ENCODE peak calls at places on chromosome 5, in five cellular contexts. One of them, this sample, is unnamed.
A peak's percentile ranks its signal among the peaks of the same experiment; 100 is the strongest.

GRCh38 chr5:128536229-128536860 is 1.7 kb downstream of the FBN2 start:
- DNase-seq in esophagus squamous epithelium: no peak
- DNase-seq in CD8-positive, alpha-beta T cell: no peak
- DNase-seq in heart left ventricle: no peak
- DNase-seq in adrenal gland: peak; percentile 48
- DNase-seq in this sample: no peak

GRCh38 chr5:130402906-130403305 is 498.6 kb downstream of the CHSY3 start:
- DNase-seq in esophagus squamous epithelium: no peak
- DNase-seq in heart left ventricle: no peak
- DNase-seq in adrenal gland: no peak
- DNase-seq in CD8-positive, alpha-beta T cell: no peak
- DNase-seq in this sample: no peak

GRCh38 chr5:38250752-38251448 is 7.5 kb upstream of the EGFLAM start:
- DNase-seq in esophagus squamous epithelium: no peak
- DNase-seq in adrenal gland: no peak
- DNase-seq in heart left ventricle: no peak
- DNase-seq in CD8-positive, alpha-beta T cell: no peak
- DNase-seq in this sample: no peak

GRCh38 chr5:78660401-78660800 is 11.8 kb upstream of the LHFPL2 start:
- DNase-seq in adrenal gland: no peak
- DNase-seq in CD8-positive, alpha-beta T cell: no peak
- DNase-seq in heart left ventricle: no peak
- DNase-seq in esophagus squamous epithelium: no peak
- DNase-seq in this sample: no peak

GRCh38 chr5:79200573-79201183 is 35.3 kb upstream of the JMY start:
- DNase-seq in heart left ventricle: no peak
- DNase-seq in adrenal gland: no peak
- DNase-seq in CD8-positive, alpha-beta T cell: no peak
- DNase-seq in esophagus squamous epithelium: no peak
- DNase-seq in this sample: no peak

GRCh38 chr5:31911291-31912265 is 262.5 kb downstream of the GOLPH3 start:
- DNase-seq in adrenal gland: no peak
- DNase-seq in CD8-positive, alpha-beta T cell: no peak
- DNase-seq in esophagus squamous epithelium: no peak
- DNase-seq in heart left ventricle: no peak
- DNase-seq in this sample: no peak

GRCh38 chr5:94471496-94471895 is 146.9 kb downstream of the KIAA0825 start:
- DNase-seq in adrenal gland: no peak
- DNase-seq in esophagus squamous epithelium: no peak
- DNase-seq in heart left ventricle: no peak
- DNase-seq in CD8-positive, alpha-beta T cell: no peak
- DNase-seq in this sample: no peak

GRCh38 chr5:78587081-78587774 is 61.3 kb downstream of the LHFPL2 start:
- DNase-seq in esophagus squamous epithelium: no peak
- DNase-seq in CD8-positive, alpha-beta T cell: no peak
- DNase-seq in adrenal gland: peak; percentile 53
- DNase-seq in heart left ventricle: no peak
- DNase-seq in this sample: no peak

GRCh38 chr5:181088289-181088688 is 42.7 kb downstream of the OR2V1 start:
- DNase-seq in CD8-positive, alpha-beta T cell: no peak
- DNase-seq in adrenal gland: no peak
- DNase-seq in esophagus squamous epithelium: no peak
- DNase-seq in heart left ventricle: no peak
- DNase-seq in this sample: no peak

GRCh38 chr5:170655476-170655875 is 128.0 kb upstream of the GABRP start:
- DNase-seq in heart left ventricle: no peak
- DNase-seq in esophagus squamous epithelium: no peak
- DNase-seq in adrenal gland: no peak
- DNase-seq in CD8-positive, alpha-beta T cell: no peak
- DNase-seq in this sample: no peak

GRCh38 chr5:170509323-170509660 is 5.5 kb downstream of the KCNIP1 start:
- DNase-seq in adrenal gland: no peak
- DNase-seq in CD8-positive, alpha-beta T cell: no peak
- DNase-seq in esophagus squamous epithelium: no peak
- DNase-seq in heart left ventricle: no peak
- DNase-seq in this sample: no peak

GRCh38 chr5:102937916-102938315 is 182.0 kb downstream of the GIN1 start:
- DNase-seq in esophagus squamous epithelium: no peak
- DNase-seq in adrenal gland: no peak
- DNase-seq in heart left ventricle: no peak
- DNase-seq in CD8-positive, alpha-beta T cell: no peak
- DNase-seq in this sample: no peak

GRCh38 chr5:137754961-137755762 is 999 bp upstream of the HNRNPA0 start:
- DNase-seq in heart left ventricle: no peak
- DNase-seq in CD8-positive, alpha-beta T cell: no peak
- DNase-seq in esophagus squamous epithelium: no peak
- DNase-seq in adrenal gland: no peak
- DNase-seq in this sample: no peak

GRCh38 chr5:150352531-150353394 is 4.7 kb upstream of the TCOF1 start:
- DNase-seq in adrenal gland: no peak
- DNase-seq in heart left ventricle: no peak
- DNase-seq in esophagus squamous epithelium: no peak
- DNase-seq in CD8-positive, alpha-beta T cell: no peak
- DNase-seq in this sample: no peak

GRCh38 chr5:88390007-88390385 is 121.4 kb upstream of the TMEM161B start:
- DNase-seq in CD8-positive, alpha-beta T cell: no peak
- DNase-seq in adrenal gland: no peak
- DNase-seq in esophagus squamous epithelium: no peak
- DNase-seq in heart left ventricle: no peak
- DNase-seq in this sample: no peak

GRCh38 chr5:27026791-27027190 is 11.6 kb downstream of the CDH9 start:
- DNase-seq in heart left ventricle: no peak
- DNase-seq in adrenal gland: no peak
- DNase-seq in esophagus squamous epithelium: no peak
- DNase-seq in CD8-positive, alpha-beta T cell: no peak
- DNase-seq in this sample: no peak

GRCh38 chr5:108681079-108681921 is 66.4 kb upstream of the FER start:
- DNase-seq in adrenal gland: peak; percentile 66
- DNase-seq in heart left ventricle: no peak
- DNase-seq in esophagus squamous epithelium: no peak
- DNase-seq in CD8-positive, alpha-beta T cell: no peak
- DNase-seq in this sample: no peak

DNA sequence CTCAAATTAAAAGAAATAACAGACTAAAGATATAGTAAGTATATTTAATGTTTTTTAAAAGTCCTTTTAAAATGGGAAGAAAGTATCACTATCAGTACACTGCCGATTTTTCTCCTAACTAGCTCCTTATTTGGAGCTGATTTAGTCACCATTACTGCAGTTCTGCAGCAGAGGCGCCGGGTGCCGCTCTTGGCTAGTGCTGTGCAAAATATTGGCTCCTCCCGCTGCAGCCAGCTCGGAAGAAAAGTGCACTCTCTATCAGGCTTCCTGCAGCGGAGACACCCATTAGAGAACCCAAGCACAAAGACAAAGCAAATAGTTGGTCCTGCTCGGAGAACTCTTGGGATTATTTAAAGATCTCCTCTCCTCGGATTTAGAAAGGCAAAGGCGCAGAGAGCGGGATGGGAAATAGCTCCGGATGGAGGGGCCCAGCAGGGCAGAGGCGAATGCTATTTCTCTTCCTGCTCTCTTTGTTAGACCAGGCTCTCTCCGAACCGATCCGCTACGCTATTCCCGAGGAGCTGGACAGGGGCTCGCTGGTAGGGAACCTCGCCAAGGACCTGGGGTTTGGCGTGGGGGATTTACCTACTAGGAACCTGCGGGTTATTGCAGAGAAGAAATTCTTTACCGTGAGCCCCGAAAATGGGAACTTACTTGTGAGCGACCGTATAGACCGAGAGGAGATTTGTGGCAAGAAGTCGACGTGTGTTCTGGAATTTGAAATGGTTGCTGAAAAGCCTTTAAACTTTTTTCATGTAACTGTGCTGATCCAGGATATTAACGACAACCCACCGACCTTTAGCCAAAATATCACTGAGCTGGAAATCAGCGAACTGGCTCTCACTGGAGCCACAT is at the start of gene PCDHGB3:
- DNase-seq in CD8-positive, alpha-beta T cell: no peak
- DNase-seq in esophagus squamous epithelium: no peak
- DNase-seq in heart left ventricle: no peak
- DNase-seq in adrenal gland: no peak
- DNase-seq in this sample: no peak
- H3K9me3 ChIP-seq in CD8-positive, alpha-beta T cell: peaks cover 5% of the 10 kb centered on the region
- H3K9me3 ChIP-seq in esophagus squamous epithelium: peaks cover 85% of the 10 kb centered on the region
- H3K9me3 ChIP-seq in heart left ventricle: peaks cover 2% of the 10 kb centered on the region
- H3K9me3 ChIP-seq in adrenal gland: peaks cover 4% of the 10 kb centered on the region
- H3K9me3 ChIP-seq in this sample: peaks cover 13% of the 10 kb centered on the region

DNA sequence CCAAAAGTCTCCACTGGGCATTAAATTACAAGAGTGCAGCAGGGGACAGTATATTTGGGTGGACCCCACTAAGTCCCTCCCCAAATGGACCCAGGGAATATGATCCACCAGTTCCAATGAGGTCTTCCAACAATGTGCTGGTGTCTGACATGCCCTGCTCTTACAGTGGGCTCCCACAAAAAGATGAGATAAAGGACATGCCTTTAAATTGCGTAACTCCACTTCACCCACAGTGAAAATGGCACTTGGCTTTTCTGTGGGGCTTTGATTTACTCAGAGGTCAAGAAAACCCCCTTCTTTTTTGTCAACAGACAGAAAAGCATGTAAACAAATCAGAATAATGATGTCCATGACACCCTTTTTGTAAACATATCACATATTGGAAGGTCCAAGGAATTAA is 336.5 kb downstream of the EBF1 start:
- DNase-seq in esophagus squamous epithelium: no peak
- DNase-seq in adrenal gland: no peak
- DNase-seq in heart left ventricle: no peak
- DNase-seq in CD8-positive, alpha-beta T cell: no peak
- DNase-seq in this sample: no peak
- H3K27me3 ChIP-seq in esophagus squamous epithelium: no peaks in the 10 kb centered on the region
- H3K27me3 ChIP-seq in adrenal gland: no peaks in the 10 kb centered on the region
- H3K27me3 ChIP-seq in heart left ventricle: no peaks in the 10 kb centered on the region
- H3K27me3 ChIP-seq in CD8-positive, alpha-beta T cell: no peaks in the 10 kb centered on the region
- H3K27me3 ChIP-seq in this sample: no peaks in the 10 kb centered on the region

GRCh38 chr5:2748841-2749513 is 2.5 kb downstream of the IRX2 start:
- DNase-seq in esophagus squamous epithelium: no peak
- DNase-seq in heart left ventricle: peak; percentile 65
- DNase-seq in adrenal gland: no peak
- DNase-seq in CD8-positive, alpha-beta T cell: no peak
- DNase-seq in this sample: no peak

GRCh38 chr5:2750758-2751464 is 566 bp downstream of the IRX2 start:
- DNase-seq in heart left ventricle: peak; percentile 65
- DNase-seq in adrenal gland: no peak
- DNase-seq in esophagus squamous epithelium: no peak
- DNase-seq in CD8-positive, alpha-beta T cell: no peak
- DNase-seq in this sample: no peak

GRCh38 chr5:2751592-2752021 is at the start of gene IRX2:
- DNase-seq in esophagus squamous epithelium: no peak
- DNase-seq in adrenal gland: no peak
- DNase-seq in heart left ventricle: peak; percentile 85
- DNase-seq in CD8-positive, alpha-beta T cell: no peak
- DNase-seq in this sample: peak; percentile 60

GRCh38 chr5:2749514-2750025 is 1.9 kb downstream of the IRX2 start:
- DNase-seq in adrenal gland: no peak
- DNase-seq in CD8-positive, alpha-beta T cell: no peak
- DNase-seq in heart left ventricle: no peak
- DNase-seq in esophagus squamous epithelium: no peak
- DNase-seq in this sample: no peak

GRCh38 chr5:2750026-2750757 is 1.3 kb downstream of the IRX2 start:
- DNase-seq in CD8-positive, alpha-beta T cell: no peak
- DNase-seq in heart left ventricle: no peak
- DNase-seq in adrenal gland: no peak
- DNase-seq in esophagus squamous epithelium: no peak
- DNase-seq in this sample: no peak
- H3K9me3 ChIP-seq in CD8-positive, alpha-beta T cell: no peaks in the 10 kb centered on the region
- H3K9me3 ChIP-seq in heart left ventricle: no peaks in the 10 kb centered on the region
- H3K9me3 ChIP-seq in adrenal gland: no peaks in the 10 kb centered on the region
- H3K9me3 ChIP-seq in esophagus squamous epithelium: no peaks in the 10 kb centered on the region
- H3K9me3 ChIP-seq in this sample: no peaks in the 10 kb centered on the region

DNA sequence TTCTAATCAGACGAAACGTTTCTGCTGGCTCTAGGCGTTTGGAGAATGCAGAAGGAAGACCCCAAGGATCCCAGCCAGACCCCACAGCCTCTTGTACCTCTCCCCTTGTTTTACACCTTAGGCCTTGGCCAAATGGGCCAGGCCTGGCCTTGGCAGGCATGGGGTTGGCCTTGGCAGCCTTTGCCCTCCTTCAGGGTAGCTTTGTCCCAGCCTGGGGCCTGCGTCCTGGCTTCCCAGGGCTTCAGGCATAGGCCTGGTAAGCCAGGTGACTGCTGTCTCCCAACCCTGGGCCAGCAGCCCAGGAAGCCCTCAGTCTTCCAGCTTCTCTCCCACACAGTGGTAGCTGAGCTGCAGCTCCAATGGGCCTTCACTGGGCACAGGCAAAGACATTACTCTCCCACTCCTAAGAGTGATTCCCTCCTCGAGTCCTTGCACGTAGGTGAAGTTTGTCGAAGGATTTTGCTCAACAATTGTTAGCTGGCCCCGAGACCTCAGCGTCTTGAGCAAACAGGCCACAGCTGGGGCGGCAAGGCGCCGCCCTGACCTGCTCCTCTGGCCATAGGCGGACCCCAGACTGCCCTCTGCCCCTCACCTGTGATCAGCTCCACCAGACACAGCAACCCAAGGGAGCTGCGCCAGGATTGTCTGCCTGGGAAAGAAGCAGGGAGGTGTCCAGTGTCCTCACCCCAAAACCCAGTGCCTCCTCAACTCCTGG is 1.1 kb upstream of the PITX1 start:
- DNase-seq in esophagus squamous epithelium: no peak
- DNase-seq in adrenal gland: no peak
- DNase-seq in CD8-positive, alpha-beta T cell: no peak
- DNase-seq in heart left ventricle: peak; percentile 16
- DNase-seq in this sample: no peak
- H3K27me3 ChIP-seq in esophagus squamous epithelium: peaks cover 99% of the 10 kb centered on the region
- H3K27me3 ChIP-seq in adrenal gland: peaks cover 89% of the 10 kb centered on the region
- H3K27me3 ChIP-seq in CD8-positive, alpha-beta T cell: peaks cover 57% of the 10 kb centered on the region
- H3K27me3 ChIP-seq in heart left ventricle: peaks cover 98% of the 10 kb centered on the region
- H3K27me3 ChIP-seq in this sample: peaks cover 61% of the 10 kb centered on the region

GRCh38 chr5:158195811-158196210 is 336.9 kb upstream of the CLINT1 start:
- DNase-seq in CD8-positive, alpha-beta T cell: no peak
- DNase-seq in esophagus squamous epithelium: no peak
- DNase-seq in adrenal gland: no peak
- DNase-seq in heart left ventricle: no peak
- DNase-seq in this sample: no peak

GRCh38 chr5:158198636-158199035 is 339.7 kb upstream of the CLINT1 start:
- DNase-seq in esophagus squamous epithelium: no peak
- DNase-seq in heart left ventricle: no peak
- DNase-seq in adrenal gland: no peak
- DNase-seq in CD8-positive, alpha-beta T cell: no peak
- DNase-seq in this sample: no peak

GRCh38 chr5:158194561-158194961 is 335.6 kb upstream of the CLINT1 start:
- DNase-seq in CD8-positive, alpha-beta T cell: no peak
- DNase-seq in esophagus squamous epithelium: no peak
- DNase-seq in heart left ventricle: no peak
- DNase-seq in adrenal gland: no peak
- DNase-seq in this sample: no peak
- H3K9me3 ChIP-seq in CD8-positive, alpha-beta T cell: no peaks in the 10 kb centered on the region
- H3K9me3 ChIP-seq in esophagus squamous epithelium: no peaks in the 10 kb centered on the region
- H3K9me3 ChIP-seq in heart left ventricle: no peaks in the 10 kb centered on the region
- H3K9me3 ChIP-seq in adrenal gland: no peaks in the 10 kb centered on the region
- H3K9me3 ChIP-seq in this sample: no peaks in the 10 kb centered on the region

GRCh38 chr5:56144211-56144610 is 88.9 kb downstream of the ANKRD55 start:
- DNase-seq in adrenal gland: no peak
- DNase-seq in CD8-positive, alpha-beta T cell: no peak
- DNase-seq in heart left ventricle: no peak
- DNase-seq in esophagus squamous epithelium: no peak
- DNase-seq in this sample: no peak
- H3K27me3 ChIP-seq in adrenal gland: no peaks in the 10 kb centered on the region
- H3K27me3 ChIP-seq in CD8-positive, alpha-beta T cell: no peaks in the 10 kb centered on the region
- H3K27me3 ChIP-seq in heart left ventricle: no peaks in the 10 kb centered on the region
- H3K27me3 ChIP-seq in esophagus squamous epithelium: no peaks in the 10 kb centered on the region
- H3K27me3 ChIP-seq in this sample: no peaks in the 10 kb centered on the region

GRCh38 chr5:164876793-164877192 is 1371.4 kb downstream of the MAT2B start:
- DNase-seq in adrenal gland: no peak
- DNase-seq in CD8-positive, alpha-beta T cell: no peak
- DNase-seq in heart left ventricle: no peak
- DNase-seq in esophagus squamous epithelium: no peak
- DNase-seq in this sample: no peak
- H3K9me3 ChIP-seq in adrenal gland: peaks cover 5% of the 10 kb centered on the region
- H3K9me3 ChIP-seq in CD8-positive, alpha-beta T cell: no peaks in the 10 kb centered on the region
- H3K9me3 ChIP-seq in heart left ventricle: no peaks in the 10 kb centered on the region
- H3K9me3 ChIP-seq in esophagus squamous epithelium: no peaks in the 10 kb centered on the region
- H3K9me3 ChIP-seq in this sample: no peaks in the 10 kb centered on the region